ENCODE peak calls at places on chromosomes 6 and 20, in five cellular contexts. Y is MM.1S, Z is HCT116, M is neural progenitor cell, K is GM23248. C is an unnamed sample.

GRCh38 chr6:11622156-11622555 is 84.6 kb downstream of the TMEM170B start:
- DNase-seq in Z (no peak), Y (no peak), K (peak; percentile 2), M (peak; percentile 38), C (no peak)

GRCh38 chr6:150537481-150537880 is 62.2 kb upstream of the PLEKHG1 start:
- DNase-seq in M (no peak), Y (no peak), K (no peak), Z (no peak), C (no peak)

GRCh38 chr20:51412333-51412761 is 130.2 kb downstream of the NFATC2 start:
- DNase-seq in Z (no peak), K (peak; percentile 71), Y (no peak), M (no peak), C (peak; percentile 35)

GRCh38 chr6:2104524-2104880 is 140.9 kb downstream of the GMDS start:
- DNase-seq in Z (no peak), Y (no peak), K (no peak), M (no peak), C (no peak)

GRCh38 chr6:97440590-97441176 is 157.7 kb upstream of the MMS22L start:
- DNase-seq in Y (peak; percentile 80), Z (peak; percentile 46), M (peak; percentile 75), K (peak; percentile 57), C (peak; percentile 63)

GRCh38 chr6:13250703-13251102 is 77.6 kb downstream of the TBC1D7 start:
- DNase-seq in Z (no peak), K (no peak), Y (no peak), M (no peak), C (no peak)

GRCh38 chr6:121319112-121319553 is 15.1 kb downstream of the TBC1D32 start:
- DNase-seq in Y (peak; percentile 37), Z (no peak), M (peak; percentile 43), K (peak; percentile 62), C (peak; percentile 64)

GRCh38 chr6:13716225-13716954 is 4.8 kb upstream of the RANBP9 start:
- DNase-seq in M (no peak), Z (no peak), Y (no peak), K (no peak), C (no peak)

GRCh38 chr20:51935003-51935358 is 132.7 kb upstream of the SALL4 start:
- DNase-seq in Z (no peak), M (no peak), K (no peak), Y (no peak), C (no peak)

GRCh38 chr6:161168281-161168891 is 105.5 kb downstream of the AGPAT4 start:
- DNase-seq in Y (no peak), Z (peak; percentile 86), K (peak; percentile 99), M (peak; percentile 75), C (peak; percentile 61)

GRCh38 chr6:21769405-21769851 is 175.9 kb downstream of the SOX4 start:
- DNase-seq in M (peak; percentile 80), K (peak; percentile 89), Y (no peak), Z (no peak), C (peak; percentile 32)

GRCh38 chr20:51381557-51381956 is 161.0 kb downstream of the NFATC2 start:
- DNase-seq in Z (no peak), K (no peak), M (no peak), Y (no peak), C (no peak)

GRCh38 chr20:50415516-50416268 is 94.5 kb upstream of the PTPN1 start:
- DNase-seq in K (peak; percentile 94), M (peak; percentile 38), Z (peak; percentile 50), Y (no peak), C (peak; percentile 70)

GRCh38 chr6:110786271-110786670 is 29.0 kb downstream of the CDK19 start:
- DNase-seq in Z (no peak), M (no peak), K (no peak), Y (no peak), C (no peak)

GRCh38 chr6:157017861-157018260 is 240.7 kb downstream of the ARID1B start:
- DNase-seq in Z (no peak), M (no peak), K (peak; percentile 48), Y (no peak), C (no peak)
- TF ChIP-seq EZH2phosphoT487 in Z (no peak), M (no peak), K (no peak), Y (no peak), C (no peak)

DNA sequence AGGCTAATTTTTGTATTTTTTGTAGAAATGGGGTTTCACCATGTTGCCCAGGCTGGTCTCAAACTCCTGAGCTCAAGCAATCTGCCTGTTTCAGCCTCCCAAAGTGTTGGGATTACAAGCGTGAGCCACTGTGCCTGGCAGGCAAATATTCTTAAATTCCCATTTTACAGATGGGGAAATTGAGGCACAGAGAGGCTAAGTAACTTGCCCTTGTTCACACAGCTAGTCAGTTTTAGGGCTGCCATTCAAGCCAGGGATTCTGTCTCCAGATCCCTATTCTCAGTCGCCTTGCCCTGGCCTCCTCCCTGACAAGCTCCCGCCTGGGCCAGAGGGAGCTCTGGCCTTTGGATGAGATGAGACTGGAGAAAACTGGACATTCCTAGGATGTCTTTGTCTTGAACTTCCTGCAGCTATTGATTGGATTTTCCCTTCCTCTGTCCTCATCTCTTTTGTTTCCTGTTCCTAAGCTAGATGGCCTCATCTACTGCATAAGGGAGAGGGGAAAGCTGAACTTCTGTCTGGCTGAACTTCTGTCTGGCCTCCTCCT is 90.5 kb downstream of the NDUFAF5 start:
- DNase-seq in Y (no peak), Z (no peak), K (no peak), M (peak; percentile 16), C (no peak)
- TF ChIP-seq EZH2 in Y (no peak), Z (no peak), K (no peak), M (no peak), C (no peak)

GRCh38 chr6:89459501-89459900 is 26.5 kb downstream of the ANKRD6 start:
- DNase-seq in Y (no peak), K (no peak), M (no peak), Z (no peak), C (no peak)
- TF ChIP-seq EZH2phosphoT487 in Y (no peak), K (no peak), M (no peak), Z (no peak), C (no peak)

GRCh38 chr6:143536461-143536865 is 24.9 kb upstream of the FUCA2 start:
- DNase-seq in Y (peak; percentile 33), K (peak; percentile 75), Z (no peak), M (no peak), C (no peak)
- TF ChIP-seq EZH2 in Y (no peak), K (no peak), Z (no peak), M (peak; percentile 4), C (no peak)

GRCh38 chr6:156613996-156614395 is 163.2 kb upstream of the ARID1B start:
- DNase-seq in Z (no peak), Y (no peak), K (no peak), M (no peak), C (no peak)

GRCh38 chr6:156622185-156622584 is 155.0 kb upstream of the ARID1B start:
- DNase-seq in K (no peak), Z (no peak), M (no peak), Y (no peak), C (no peak)

GRCh38 chr6:156616495-156616894 is 160.7 kb upstream of the ARID1B start:
- DNase-seq in M (no peak), Z (no peak), Y (no peak), K (no peak), C (no peak)

GRCh38 chr6:156617376-156617775 is 159.8 kb upstream of the ARID1B start:
- DNase-seq in M (no peak), K (no peak), Z (no peak), Y (no peak), C (peak; percentile 72)

DNA sequence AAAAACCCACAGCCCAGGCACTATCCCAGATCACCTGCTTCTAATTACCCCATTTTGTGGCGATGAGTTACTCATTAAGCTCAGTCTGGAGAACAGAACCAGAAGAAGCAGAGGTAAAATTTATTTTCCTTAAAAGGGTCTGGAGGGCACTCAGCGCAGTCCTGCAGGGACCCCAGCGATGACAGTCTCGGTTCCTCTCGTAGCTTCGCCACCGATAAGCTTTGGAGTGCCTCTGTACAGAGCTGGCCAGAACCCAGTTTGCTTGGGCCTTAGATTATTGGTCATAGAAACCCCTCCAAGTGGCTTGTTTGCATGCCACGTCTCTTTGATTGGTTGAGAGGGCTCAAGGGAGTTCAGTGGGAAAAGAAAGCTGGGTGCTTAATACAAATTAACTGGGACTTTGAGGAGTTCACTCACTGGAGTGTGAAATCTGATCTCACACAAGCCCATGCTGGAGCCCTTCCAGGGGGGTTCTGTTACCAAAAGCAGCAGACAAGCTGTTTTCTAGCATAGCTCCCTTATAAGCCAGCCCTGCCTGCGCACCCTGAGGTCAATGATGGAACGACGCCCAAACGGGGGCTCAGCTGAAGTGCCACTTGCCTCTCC is 158.5 kb upstream of the ARID1B start:
- DNase-seq in Z (no peak), Y (no peak), M (peak; percentile 53), K (no peak), C (no peak)
- TF ChIP-seq EZH2phosphoT487 in Z (no peak), Y (no peak), M (no peak), K (no peak), C (no peak)

DNA sequence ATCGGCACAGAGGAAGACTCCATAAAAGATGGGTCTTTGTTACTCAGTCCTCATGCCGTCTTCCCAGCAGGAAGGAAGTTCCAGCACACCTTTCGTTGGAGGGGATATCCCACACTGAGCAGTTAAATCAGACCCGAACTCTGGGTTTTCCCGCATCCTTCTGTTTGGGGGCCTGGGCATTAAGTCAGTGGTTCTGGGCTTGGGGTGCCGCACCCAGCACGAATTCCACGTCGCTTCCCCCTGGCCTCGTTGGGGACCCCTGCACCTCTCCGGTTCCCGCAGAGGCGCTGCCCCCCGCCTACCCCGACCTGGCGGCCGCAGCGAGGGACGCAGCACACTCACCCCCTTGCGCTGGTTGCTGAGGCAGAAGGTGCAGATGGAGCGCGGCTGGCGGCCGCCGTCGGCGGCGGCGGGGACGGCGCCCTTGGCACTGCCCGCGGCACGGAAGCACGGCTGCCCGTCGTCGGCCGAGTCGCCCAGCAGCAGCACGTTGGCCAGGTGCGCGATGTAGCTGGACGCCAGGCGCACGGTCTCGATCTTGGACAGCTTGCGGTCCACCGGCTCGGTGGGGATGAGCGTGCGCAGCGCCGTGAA is 641 bp downstream of the TCF15 start:
- DNase-seq in Y (no peak), K (no peak), Z (no peak), M (no peak), C (no peak)
- TF ChIP-seq EZH2 in Y (no peak), K (peak; percentile 36), Z (no peak), M (peak; percentile 94), C (peak; percentile 92)

GRCh38 chr20:42739692-42740091 is 450.0 kb downstream of the PTPRT start:
- DNase-seq in K (no peak), Z (no peak), M (no peak), Y (no peak), C (no peak)

GRCh38 chr20:42744756-42745465 is 444.8 kb downstream of the PTPRT start:
- DNase-seq in K (no peak), Z (no peak), M (no peak), Y (no peak), C (no peak)

GRCh38 chr20:42742926-42743325 is 446.8 kb downstream of the PTPRT start:
- DNase-seq in M (peak; percentile 20), Y (no peak), K (no peak), Z (no peak), C (no peak)

GRCh38 chr20:42741906-42742305 is 447.8 kb downstream of the PTPRT start:
- DNase-seq in Z (no peak), K (no peak), Y (no peak), M (no peak), C (no peak)

GRCh38 chr20:42740191-42740870 is 449.4 kb downstream of the PTPRT start:
- DNase-seq in Y (no peak), K (no peak), Z (no peak), M (no peak), C (no peak)
- TF ChIP-seq EZH2phosphoT487 in Y (no peak), K (no peak), Z (no peak), M (no peak), C (no peak)

GRCh38 chr6:45104429-45104828 is 223.7 kb upstream of the RUNX2 start:
- DNase-seq in Z (no peak), M (no peak), K (no peak), Y (no peak), C (no peak)
- TF ChIP-seq EZH2 in Z (no peak), M (no peak), K (no peak), Y (no peak), C (no peak)

C was measured in hepatocyte.